ENCODE peak calls at places on chromosomes 11 and 22, in five cellular contexts. C, K, H, Z and A are unnamed samples.

GRCh38 chr22:47618611-47619010 is 856.2 kb downstream of the TBC1D22A start:
- DNase-seq in C (no peak), K (no peak), H (no peak), Z (no peak), A (no peak)

GRCh38 chr11:100709233-100709999 is 22.3 kb downstream of the ARHGAP42 start:
- DNase-seq in C (no peak), K (peak; percentile 26), H (no peak), Z (no peak), A (no peak)

GRCh38 chr11:69852051-69852450 is 32.8 kb upstream of the FGF3 start:
- DNase-seq in C (no peak), K (no peak), H (no peak), Z (no peak), A (no peak)

GRCh38 chr11:86303257-86303656 is 1.2 kb downstream of the HIKESHI start:
- DNase-seq in C (no peak), K (no peak), H (no peak), Z (no peak), A (no peak)

GRCh38 chr11:48134221-48134922 is 82.2 kb upstream of the OR4B1 start:
- DNase-seq in C (peak; percentile 41), K (no peak), H (no peak), Z (no peak), A (no peak)

GRCh38 chr11:85809191-85809590 is 1.8 kb downstream of the SYTL2 start:
- DNase-seq in C (no peak), K (no peak), H (no peak), Z (no peak), A (no peak)

GRCh38 chr11:75344761-75345454 is 6.6 kb downstream of the ARRB1 start:
- DNase-seq in C (no peak), K (no peak), H (no peak), Z (peak; percentile 74), A (no peak)

GRCh38 chr22:32255217-32255616 is at the start of gene SLC5A4:
- DNase-seq in C (no peak), K (no peak), H (no peak), Z (no peak), A (no peak)

GRCh38 chr11:16839821-16840220 is 101.4 kb downstream of the C11orf58 start:
- DNase-seq in C (no peak), K (no peak), H (no peak), Z (no peak), A (no peak)

GRCh38 chr22:20015971-20016733 is 471 bp downstream of the ARVCF start:
- DNase-seq in C (peak; percentile 76), K (no peak), H (peak; percentile 47), Z (no peak), A (no peak)

GRCh38 chr11:26587073-26587472 is 15.0 kb upstream of the MUC15 start:
- DNase-seq in C (no peak), K (no peak), H (no peak), Z (no peak), A (no peak)

GRCh38 chr11:110711776-110712642 is at the start of gene ARHGAP20:
- DNase-seq in C (peak; percentile 81), K (no peak), H (peak; percentile 76), Z (peak; percentile 41), A (peak; percentile 93)

GRCh38 chr11:71948314-71949027 is 19.6 kb downstream of the RNF121 start:
- DNase-seq in C (no peak), K (no peak), H (peak; percentile 33), Z (no peak), A (no peak)

GRCh38 chr11:47093541-47093940 is 83.1 kb downstream of the ARFGAP2 start:
- DNase-seq in C (no peak), K (no peak), H (no peak), Z (no peak), A (no peak)

GRCh38 chr11:28704801-28705200 is 596.6 kb downstream of the METTL15 start:
- DNase-seq in C (no peak), K (no peak), H (no peak), Z (no peak), A (no peak)

GRCh38 chr11:119352857-119353260 is 6.4 kb upstream of the MFRP start:
- DNase-seq in C (peak; percentile 34), K (no peak), H (peak; percentile 70), Z (no peak), A (no peak)

GRCh38 chr11:59088164-59088563 is 2.1 kb downstream of the GLYATL1B start:
- DNase-seq in C (no peak), K (no peak), H (no peak), Z (no peak), A (no peak)

GRCh38 chr11:17927041-17927440 is 85.8 kb downstream of the SERGEF start:
- DNase-seq in C (no peak), K (no peak), H (no peak), Z (no peak), A (peak; percentile 57)

GRCh38 chr22:27573280-27573711 is 228.3 kb downstream of the MN1 start:
- DNase-seq in C (peak; percentile 57), K (no peak), H (no peak), Z (no peak), A (no peak)

GRCh38 chr11:66112640-66113098 is 42.6 kb downstream of the PACS1 start:
- DNase-seq in C (no peak), K (no peak), H (no peak), Z (no peak), A (no peak)

GRCh38 chr22:17436981-17437410 is 67.7 kb downstream of the CECR2 start:
- DNase-seq in C (peak; percentile 69), K (no peak), H (no peak), Z (no peak), A (no peak)

GRCh38 chr22:48180631-48181030 is 1418.2 kb downstream of the TBC1D22A start:
- DNase-seq in C (no peak), K (no peak), H (no peak), Z (no peak), A (no peak)

GRCh38 chr11:12141283-12141682 is 30.9 kb downstream of the MICAL2 start:
- DNase-seq in C (no peak), K (no peak), H (no peak), Z (no peak), A (no peak)

GRCh38 chr11:113675003-113675471 is 31.1 kb downstream of the TMPRSS5 start:
- DNase-seq in C (no peak), K (no peak), H (no peak), Z (no peak), A (no peak)

GRCh38 chr11:1754376-1755150 is 4.2 kb upstream of the IFITM10 start:
- DNase-seq in C (no peak), K (no peak), H (no peak), Z (no peak), A (no peak)

GRCh38 chr11:134741453-134742227 is 329.6 kb upstream of the B3GAT1 start:
- DNase-seq in C (no peak), K (no peak), H (no peak), Z (no peak), A (no peak)

GRCh38 chr11:78420796-78421209 is 3.2 kb upstream of the GAB2 start:
- DNase-seq in C (no peak), K (no peak), H (peak; percentile 42), Z (peak; percentile 32), A (no peak)

GRCh38 chr22:48528221-48528915 is 1299.3 kb downstream of the BRD1 start:
- DNase-seq in C (no peak), K (no peak), H (peak; percentile 30), Z (no peak), A (no peak)

GRCh38 chr11:1660025-1660867 is 30.7 kb downstream of the KRTAP5-5 start:
- DNase-seq in C (no peak), K (no peak), H (peak; percentile 20), Z (no peak), A (no peak)

GRCh38 chr11:47616726-47617416 is 22.7 kb upstream of the C1QTNF4 start:
- DNase-seq in C (peak; percentile 77), K (peak; percentile 21), H (no peak), Z (no peak), A (no peak)

GRCh38 chr11:118241191-118242098 is 10.7 kb downstream of the MPZL3 start:
- DNase-seq in C (no peak), K (peak; percentile 95), H (peak; percentile 47), Z (peak; percentile 79), A (no peak)

GRCh38 chr11:18617688-18618340 is 16.3 kb downstream of the SPTY2D1 start:
- DNase-seq in C (no peak), K (no peak), H (no peak), Z (no peak), A (no peak)

GRCh38 chr11:45146072-45147016 is at the start of gene PRDM11:
- DNase-seq in C (peak; percentile 58), K (peak; percentile 18), H (peak; percentile 73), Z (peak; percentile 70), A (no peak)
- TF ChIP-seq POLR2AphosphoS5 in C (no peak), K (no peak), H (no peak), Z (no peak), A (no peak)

GRCh38 chr11:19868281-19868821 is 155.7 kb downstream of the NAV2 start:
- DNase-seq in C (peak; percentile 49), K (no peak), H (no peak), Z (peak; percentile 81), A (no peak)

GRCh38 chr11:19866037-19866436 is 153.4 kb downstream of the NAV2 start:
- DNase-seq in C (no peak), K (no peak), H (no peak), Z (no peak), A (no peak)

GRCh38 chr11:19869466-19869865 is 156.8 kb downstream of the NAV2 start:
- DNase-seq in C (no peak), K (no peak), H (no peak), Z (no peak), A (no peak)

GRCh38 chr11:19868871-19869270 is 156.2 kb downstream of the NAV2 start:
- DNase-seq in C (no peak), K (no peak), H (no peak), Z (no peak), A (no peak)

GRCh38 chr11:19867064-19867463 is 154.4 kb downstream of the NAV2 start:
- DNase-seq in C (no peak), K (no peak), H (no peak), Z (no peak), A (no peak)
- H3K4me1 ChIP-seq in C (peaks cover 53% of the 10 kb centered on the region), K (no peaks in the 10 kb centered on the region), H (no peaks in the 10 kb centered on the region), Z (peaks cover 12% of the 10 kb centered on the region), A (peaks cover 82% of the 10 kb centered on the region)

GRCh38 chr22:36352775-36353507 is 34.8 kb downstream of the MYH9 start:
- DNase-seq in C (peak; percentile 25), K (no peak), H (peak; percentile 91), Z (no peak), A (no peak)

GRCh38 chr22:36356708-36357694 is 30.8 kb downstream of the MYH9 start:
- DNase-seq in C (no peak), K (no peak), H (no peak), Z (no peak), A (no peak)

GRCh38 chr22:36355894-36356293 is 31.9 kb downstream of the MYH9 start:
- DNase-seq in C (no peak), K (no peak), H (no peak), Z (no peak), A (no peak)

GRCh38 chr22:36351921-36352774 is 35.6 kb downstream of the MYH9 start:
- DNase-seq in C (no peak), K (no peak), H (peak; percentile 61), Z (peak; percentile 76), A (no peak)

GRCh38 chr22:36355362-36355761 is 32.4 kb downstream of the MYH9 start:
- DNase-seq in C (no peak), K (no peak), H (no peak), Z (no peak), A (no peak)
- H3K4me3 ChIP-seq in C (no peak overlapping the region), K (no peak overlapping the region), H (no peak overlapping the region), Z (no peak overlapping the region), A (peak overlapping the region; percentile 34)

GRCh38 chr22:35085621-35086020 is 19.7 kb downstream of the ISX start:
- DNase-seq in C (no peak), K (no peak), H (no peak), Z (no peak), A (no peak)
- TF ChIP-seq POLR2AphosphoS5 in C (no peak), K (no peak), H (no peak), Z (no peak), A (no peak)